ENCODE peak calls at places on chromosomes 2 and 18, in six cellular contexts. P is effector memory CD4-positive, alpha-beta T cell; E is left lung; W is fibroblast of lung; Y is BE2C; G is pancreas. U is an unnamed sample. For H3K4me1, H3K9me3 and H3K27me3, the result is how much of the 10 kb centered on the place peaks cover.

GRCh38 chr2:220104871-220105351 is 477.5 kb downstream of the SLC4A3 start:
- DNase-seq in W (peak), E (no peak), Y (no peak), G (no peak), P (no peak), U (no peak)

GRCh38 chr2:61922714-61923113 is 17.2 kb downstream of the COMMD1 start:
- DNase-seq in Y (no peak), W (no peak), E (no peak), P (no peak), G (no peak), U (no peak)

GRCh38 chr2:73291093-73291460 is 2.3 kb downstream of the EGR4 start:
- DNase-seq in E (peak), G (no peak), P (no peak), W (peak), Y (no peak), U (peak)

GRCh38 chr2:21804151-21804550 is 680.4 kb downstream of the TDRD15 start:
- DNase-seq in Y (no peak), G (no peak), P (no peak), W (no peak), E (no peak), U (no peak)

GRCh38 chr2:110645616-110646015 is 32.2 kb downstream of the BUB1 start:
- DNase-seq in G (no peak), E (no peak), Y (no peak), P (no peak), W (no peak), U (no peak)

GRCh38 chr2:193837368-193837767 is 1642.6 kb upstream of the TMEFF2 start:
- DNase-seq in Y (no peak), P (no peak), W (peak), G (no peak), E (no peak), U (no peak)

GRCh38 chr2:133135035-133135654 is 433.1 kb downstream of the NCKAP5 start:
- DNase-seq in E (no peak), W (peak), Y (no peak), G (no peak), P (no peak), U (no peak)

GRCh38 chr2:237486819-237487448 is at the start of gene MLPH:
- DNase-seq in G (peak), Y (no peak), P (no peak), E (peak), W (peak), U (no peak)

GRCh38 chr2:212451786-212452200 is 86.8 kb downstream of the ERBB4 start:
- DNase-seq in E (no peak), Y (no peak), P (no peak), G (no peak), W (peak), U (no peak)

GRCh38 chr2:51219468-51219867 is 187.5 kb upstream of the NRXN1 start:
- DNase-seq in E (no peak), W (peak), Y (no peak), G (no peak), P (no peak), U (no peak)

GRCh38 chr2:101754613-101755012 is 57.1 kb downstream of the MAP4K4 start:
- DNase-seq in G (no peak), E (no peak), P (no peak), Y (no peak), W (peak), U (no peak)

GRCh38 chr2:53403836-53404413 is 363.7 kb upstream of the CHAC2 start:
- DNase-seq in Y (no peak), G (no peak), P (no peak), E (no peak), W (peak), U (no peak)

GRCh38 chr18:10275506-10275905 is 178.9 kb upstream of the APCDD1 start:
- DNase-seq in P (no peak), E (no peak), W (no peak), Y (no peak), G (no peak), U (no peak)

GRCh38 chr2:62305421-62306176 is 109.7 kb downstream of the B3GNT2 start:
- DNase-seq in E (no peak), W (no peak), G (no peak), P (no peak), Y (peak), U (peak)

GRCh38 chr18:29962579-29962978 is 1080.0 kb downstream of the DSC3 start:
- DNase-seq in P (no peak), G (no peak), W (no peak), E (no peak), Y (no peak), U (no peak)

GRCh38 chr2:120012771-120013568 is at the start of gene EPB41L5:
- DNase-seq in E (peak), W (peak), Y (peak), G (peak), P (peak), U (peak)

GRCh38 chr2:48504647-48505327 is 25.2 kb upstream of the STON1 start:
- DNase-seq in P (no peak), W (peak), G (no peak), Y (no peak), E (no peak), U (peak)

GRCh38 chr2:5368263-5368662 is 323.9 kb upstream of the SOX11 start:
- DNase-seq in E (no peak), W (no peak), G (no peak), P (no peak), Y (no peak), U (no peak)

GRCh38 chr18:13548106-13548819 is 178.1 kb downstream of the FAM210A start:
- DNase-seq in W (no peak), G (no peak), E (no peak), P (no peak), Y (no peak), U (no peak)

GRCh38 chr2:120820885-120821279 is 85.2 kb downstream of the GLI2 start:
- DNase-seq in P (no peak), W (peak), Y (no peak), G (no peak), E (no peak), U (no peak)

GRCh38 chr2:46094689-46095088 is 202.5 kb upstream of the EPAS1 start:
- DNase-seq in Y (no peak), G (no peak), E (no peak), W (no peak), P (no peak), U (no peak)

GRCh38 chr18:35513181-35513932 is 15.6 kb upstream of the INO80C start:
- DNase-seq in G (peak), W (peak), Y (no peak), P (no peak), E (peak), U (no peak)

GRCh38 chr2:11239718-11240462 is 84.6 kb downstream of the SLC66A3 start:
- DNase-seq in G (no peak), E (no peak), W (peak), Y (no peak), P (no peak), U (peak)

GRCh38 chr18:32056613-32057358 is 34.9 kb upstream of the RNF138 start:
- DNase-seq in Y (no peak), G (no peak), W (no peak), P (no peak), E (no peak), U (no peak)
- H3K4me1 ChIP-seq in Y (under half), G (under half), W (under half), P (under half), E (under half), U (under half)

DNA sequence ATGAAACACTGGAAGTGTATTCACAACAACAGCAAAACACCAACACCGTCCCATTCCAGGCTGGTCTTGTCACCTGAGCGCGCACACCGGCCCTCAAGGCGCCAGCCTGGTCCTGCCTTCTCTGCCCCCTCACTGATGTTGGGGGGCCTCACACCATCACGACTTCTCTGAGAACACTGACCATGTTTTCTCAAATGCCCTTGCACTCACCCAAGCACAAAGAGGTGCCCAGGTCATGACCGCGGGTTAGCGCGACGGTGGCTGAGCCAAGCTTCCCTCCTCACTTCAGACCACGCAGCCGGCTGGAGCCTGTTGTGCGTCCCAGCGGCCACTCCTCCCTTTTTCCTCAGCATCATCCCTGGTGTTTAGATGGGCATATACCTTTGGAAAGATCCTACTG is 101.3 kb upstream of the SALL3 start:
- DNase-seq in E (no peak), W (no peak), Y (no peak), P (no peak), G (no peak), U (no peak)
- H3K9me3 ChIP-seq in E (under half), W (under half), Y (under half), P (under half), G (under half), U (under half)

GRCh38 chr2:86295071-86295470 is 42.4 kb downstream of the REEP1 start:
- DNase-seq in G (no peak), W (no peak), P (no peak), E (no peak), Y (no peak), U (no peak)

GRCh38 chr2:86292571-86293515 is 44.6 kb downstream of the REEP1 start:
- DNase-seq in W (no peak), E (no peak), Y (no peak), G (no peak), P (no peak), U (no peak)

GRCh38 chr2:86293612-86294011 is 43.8 kb downstream of the REEP1 start:
- DNase-seq in Y (no peak), P (no peak), E (no peak), W (peak), G (no peak), U (no peak)

GRCh38 chr2:86290596-86291327 is 46.7 kb downstream of the REEP1 start:
- DNase-seq in G (no peak), P (no peak), E (no peak), W (no peak), Y (no peak), U (no peak)

GRCh38 chr2:86291328-86291662 is 46.1 kb downstream of the REEP1 start:
- DNase-seq in E (no peak), W (no peak), Y (no peak), G (no peak), P (no peak), U (no peak)
- H3K27me3 ChIP-seq in E (under half), W (under half), Y (under half), G (under half), P (under half), U (under half)

GRCh38 chr2:238700122-238700457 is 147.8 kb upstream of the TWIST2 start:
- DNase-seq in G (no peak), E (peak), P (no peak), W (peak), Y (no peak), U (no peak)

GRCh38 chr2:238696786-238697185 is 151.1 kb upstream of the TWIST2 start:
- DNase-seq in G (no peak), E (no peak), P (no peak), Y (no peak), W (no peak), U (no peak)

GRCh38 chr2:238697193-238698191 is 150.4 kb upstream of the TWIST2 start:
- DNase-seq in W (no peak), P (no peak), G (no peak), E (no peak), Y (no peak), U (no peak)

GRCh38 chr2:238699307-238700121 is 148.4 kb upstream of the TWIST2 start:
- DNase-seq in P (no peak), W (no peak), Y (no peak), E (no peak), G (no peak), U (no peak)

GRCh38 chr2:238698451-238699306 is 149.2 kb upstream of the TWIST2 start:
- DNase-seq in P (no peak), G (no peak), Y (no peak), E (no peak), W (no peak), U (no peak)
- H3K4me1 ChIP-seq in P (under half), G (under half), Y (under half), E (under half), W (under half), U (under half)

DNA sequence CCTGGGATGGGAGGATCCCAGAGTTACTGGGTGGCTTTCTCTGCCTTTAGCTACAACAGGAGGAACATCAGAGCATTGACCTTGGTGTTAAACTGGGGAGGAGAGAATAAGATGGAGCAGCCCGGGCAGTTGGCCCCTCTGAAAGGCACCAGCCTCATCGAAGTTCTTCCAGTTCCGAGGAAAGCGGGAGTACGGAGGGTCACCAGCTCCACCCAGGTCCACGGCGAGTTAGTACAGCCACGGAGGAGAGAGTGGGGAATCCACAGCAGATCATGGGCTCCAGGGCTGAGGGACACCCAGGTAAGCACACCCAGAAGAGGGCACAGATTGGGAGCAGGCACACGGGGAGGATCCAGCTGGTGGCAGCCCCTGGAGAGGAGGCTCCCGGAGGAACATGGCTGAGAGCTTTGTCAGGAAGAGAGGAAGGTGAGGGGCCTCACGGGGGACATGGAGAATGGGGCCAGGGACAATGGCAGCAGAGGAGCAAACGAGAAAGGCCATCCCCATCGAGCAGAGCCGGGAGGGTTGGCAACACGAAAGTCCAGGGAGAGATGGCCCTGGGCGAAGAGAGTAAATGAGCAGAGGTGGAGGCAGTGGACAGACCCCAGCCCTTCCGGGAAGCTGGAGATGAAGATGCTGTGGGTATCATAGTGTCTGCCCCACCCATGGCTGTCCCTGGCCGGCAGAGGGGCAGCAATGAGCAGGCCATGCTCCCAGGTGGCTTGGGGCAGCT is 192.0 kb downstream of the NDUFA10 start:
- DNase-seq in E (no peak), G (no peak), Y (no peak), P (no peak), W (no peak), U (no peak)
- H3K9me3 ChIP-seq in E (under half), G (under half), Y (under half), P (under half), W (under half), U (under half)

DNA sequence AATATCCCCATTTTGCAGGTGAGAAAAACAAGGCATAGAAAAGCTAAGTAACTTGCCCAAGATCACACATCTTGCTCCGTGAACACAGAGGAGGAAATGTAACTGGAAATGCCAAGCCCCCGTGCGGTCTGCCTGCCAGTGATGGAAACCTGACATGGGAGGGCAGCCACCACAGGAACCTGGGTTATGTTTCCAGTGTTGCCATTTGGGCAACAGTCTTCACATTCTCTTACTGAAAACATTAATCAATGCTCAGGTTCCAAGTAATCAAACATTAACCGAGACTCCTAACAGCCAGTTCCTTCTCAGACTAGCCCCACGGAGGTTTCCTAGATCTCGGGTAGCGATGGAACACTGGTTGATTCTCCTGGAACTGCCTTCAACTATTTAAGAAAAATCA is 2.5 kb downstream of the TGFA start:
- DNase-seq in Y (no peak), W (no peak), G (no peak), E (no peak), P (no peak), U (no peak)
- H3K27me3 ChIP-seq in Y (under half), W (under half), G (under half), E (half or more), P (under half), U (under half)

U was measured in adrenal gland.